ENCODE peak calls at places on chromosome 9, in seven cellular contexts. J, E, U, O, G, I and W are unnamed samples.

GRCh38 chr9:124280176-124280691 is 22.5 kb downstream of the NEK6 start:
- DNase-seq in O (no peak), E (no peak), U (no peak), G (no peak), J (no peak), I (no peak), W (no peak)

GRCh38 chr9:36985769-36986547 is 48.1 kb downstream of the PAX5 start:
- DNase-seq in O (no peak), G (no peak), I (no peak), U (no peak), J (no peak), E (no peak), W (no peak)

GRCh38 chr9:128819716-128820664 is 1.7 kb downstream of the ENDOG start:
- DNase-seq in G (no peak), U (no peak), J (no peak), E (no peak), O (no peak), I (no peak), W (no peak)

GRCh38 chr9:116154976-116155699 is 1.5 kb downstream of the PAPPA start:
- DNase-seq in U (no peak), G (no peak), O (no peak), I (no peak), E (no peak), J (no peak), W (peak)

GRCh38 chr9:113654605-113655193 is 191.2 kb downstream of the RGS3 start:
- DNase-seq in I (no peak), U (no peak), G (no peak), O (peak), E (no peak), J (no peak), W (no peak)

GRCh38 chr9:134632329-134632728 is 9.3 kb upstream of the COL5A1 start:
- DNase-seq in E (no peak), O (peak), G (no peak), J (no peak), I (no peak), U (no peak), W (no peak)

GRCh38 chr9:83986765-83987401 is 6.3 kb downstream of the RMI1 start:
- DNase-seq in G (no peak), J (no peak), I (peak), E (no peak), U (no peak), O (no peak), W (no peak)

GRCh38 chr9:126861707-126862460 is 1.4 kb downstream of the ZBTB34 start:
- DNase-seq in G (no peak), J (no peak), E (peak), I (no peak), O (no peak), U (no peak), W (no peak)

GRCh38 chr9:85516976-85517637 is 224.6 kb downstream of the AGTPBP1 start:
- DNase-seq in G (no peak), J (no peak), E (no peak), U (no peak), I (no peak), O (no peak), W (no peak)